ENCODE peak calls at places on chromosomes 11 and 22, in five cellular contexts. E is HepG2, L is H1, I is GM12878, V is SK-N-SH. O is an unnamed sample.

GRCh38 chr11:95426823-95427462 is 195.9 kb upstream of the SESN3 start:
- DNase-seq in V (no peak), L (no peak), I (no peak), E (no peak), O (no peak)

GRCh38 chr11:57466680-57467079 is 6.4 kb downstream of the RTN4RL2 start:
- DNase-seq in V (no peak), E (no peak), L (no peak), I (no peak), O (no peak)

GRCh38 chr11:70493089-70493474 is 94.8 kb downstream of the CTTN start:
- DNase-seq in I (no peak), L (no peak), E (no peak), V (no peak), O (no peak)

GRCh38 chr11:69699213-69699612 is 4.6 kb downstream of the FGF19 start:
- DNase-seq in V (no peak), L (no peak), E (no peak), I (no peak), O (no peak)

GRCh38 chr11:71425851-71426250 is 22.3 kb downstream of the DHCR7 start:
- DNase-seq in V (no peak), L (no peak), E (no peak), I (no peak), O (no peak)

GRCh38 chr22:46087816-46088277 is 62.5 kb upstream of the PPARA start:
- DNase-seq in I (no peak), L (no peak), V (peak), E (no peak), O (no peak)

GRCh38 chr11:107591446-107592236 is 694 bp downstream of the ELMOD1 start:
- DNase-seq in L (peak), E (no peak), V (peak), I (no peak), O (no peak)

GRCh38 chr11:35523351-35523768 is 2.1 kb downstream of the PAMR1 start:
- DNase-seq in E (no peak), L (no peak), I (no peak), V (no peak), O (no peak)

GRCh38 chr11:75100314-75100713 is 3.6 kb upstream of the OR2AT4 start:
- DNase-seq in L (no peak), E (no peak), I (peak), V (no peak), O (no peak)

GRCh38 chr11:46267930-46268329 is 9.5 kb upstream of the CREB3L1 start:
- DNase-seq in V (no peak), E (no peak), I (no peak), L (no peak), O (no peak)

GRCh38 chr11:46271407-46271806 is 6.1 kb upstream of the CREB3L1 start:
- DNase-seq in V (no peak), I (no peak), L (no peak), E (no peak), O (no peak)

GRCh38 chr11:46271875-46272815 is 5.3 kb upstream of the CREB3L1 start:
- DNase-seq in V (no peak), E (no peak), L (no peak), I (no peak), O (no peak)

GRCh38 chr11:46272816-46273427 is 4.5 kb upstream of the CREB3L1 start:
- DNase-seq in I (no peak), L (no peak), V (no peak), E (no peak), O (no peak)

GRCh38 chr11:46270707-46271106 is 6.8 kb upstream of the CREB3L1 start:
- DNase-seq in E (no peak), V (no peak), L (no peak), I (no peak), O (no peak)
- H2AFZ ChIP-seq in E (no peak), V (no peak), L (no peak), I (no peak), O (no peak)

GRCh38 chr11:114060402-114061052 is 1.0 kb downstream of the ZBTB16 start:
- DNase-seq in V (peak), I (no peak), L (peak), E (no peak), O (no peak)
- TF ChIP-seq RAD21 in V (no peak), I (no peak), L (no peak), E (no peak), O (no peak)

GRCh38 chr11:76824980-76825725 is 35.6 kb upstream of the ACER3 start:
- DNase-seq in L (no peak), E (no peak), V (no peak), I (no peak), O (no peak)

GRCh38 chr11:76824083-76824939 is 36.4 kb upstream of the ACER3 start:
- DNase-seq in E (no peak), V (no peak), L (no peak), I (no peak), O (peak)

GRCh38 chr11:76825726-76826396 is 34.9 kb upstream of the ACER3 start:
- DNase-seq in I (no peak), L (no peak), V (no peak), E (no peak), O (no peak)

GRCh38 chr11:76822406-76822805 is 38.3 kb upstream of the ACER3 start:
- DNase-seq in V (no peak), L (no peak), I (no peak), E (no peak), O (no peak)

GRCh38 chr11:76823481-76824028 is 37.2 kb upstream of the ACER3 start:
- DNase-seq in E (peak), I (no peak), L (peak), V (no peak), O (peak)
- TF ChIP-seq SIN3A in E (no peak), I (no peak), L (no peak), V (no peak), O (peak)

DNA sequence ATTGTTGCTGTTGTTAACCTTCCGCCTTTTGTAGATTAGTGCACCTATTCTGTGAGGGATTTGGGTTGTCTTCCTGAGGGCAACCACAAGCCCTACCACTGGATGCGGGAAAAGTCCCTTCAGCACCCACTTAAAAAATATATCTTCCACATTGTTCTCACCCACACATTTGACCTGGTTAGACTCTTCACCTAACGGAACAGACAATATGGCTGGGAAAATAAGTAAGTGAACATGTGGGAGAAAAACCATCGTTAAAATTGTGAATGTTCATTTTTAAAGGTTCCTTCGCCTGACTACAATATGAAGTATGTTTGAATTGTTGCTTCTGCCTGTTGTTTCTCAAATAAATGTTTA is 72.0 kb upstream of the MPEG1 start:
- DNase-seq in L (no peak), V (no peak), I (no peak), E (no peak), O (no peak)
- H2AFZ ChIP-seq in L (no peak), V (no peak), I (peak), E (no peak), O (no peak)

GRCh38 chr22:25048659-25049657 is 96.4 kb downstream of the KIAA1671 start:
- DNase-seq in L (peak), E (peak), V (peak), I (no peak), O (peak)
- TF ChIP-seq RAD21 in L (peak), E (peak), V (peak), I (peak), O (peak)

GRCh38 chr22:44845191-44845590 is 92.8 kb downstream of the ARHGAP8 start:
- DNase-seq in I (no peak), L (no peak), E (no peak), V (no peak), O (no peak)
- TF ChIP-seq SIN3A in I (no peak), L (no peak), E (no peak), V (no peak), O (no peak)

O was measured in HCT116.